ENCODE peak calls at places on chromosome X, in eight cellular contexts. P, A, I, K, M, G, F and S are unnamed samples.

GRCh38 chrX:72727846-72728245 is 13.7 kb upstream of the PHKA1 start:
- DNase-seq in P (no peak), A (no peak), I (no peak), K (no peak), M (no peak), G (no peak), F (no peak), S (no peak)

GRCh38 chrX:8845060-8845459 is 43.9 kb upstream of the FAM9A start:
- DNase-seq in P (no peak), A (no peak), I (no peak), K (peak), M (no peak), G (no peak), F (no peak), S (no peak)

GRCh38 chrX:16319929-16320328 is 152.6 kb downstream of the MAGEB17 start:
- DNase-seq in P (no peak), A (no peak), I (no peak), K (no peak), M (no peak), G (no peak), F (no peak), S (no peak)

GRCh38 chrX:68488657-68489056 is 10.2 kb upstream of the YIPF6 start:
- DNase-seq in P (no peak), A (no peak), I (no peak), K (no peak), M (no peak), G (no peak), F (no peak), S (no peak)

GRCh38 chrX:33908074-33908473 is 224.0 kb downstream of the FAM47A start:
- DNase-seq in P (no peak), A (no peak), I (no peak), K (peak), M (no peak), G (no peak), F (no peak), S (no peak)

GRCh38 chrX:68945603-68946228 is 116.9 kb downstream of the EFNB1 start:
- DNase-seq in P (no peak), A (no peak), I (no peak), K (peak), M (no peak), G (no peak), F (no peak), S (peak)

GRCh38 chrX:139566981-139567380 is 36.4 kb downstream of the F9 start:
- DNase-seq in P (no peak), A (no peak), I (no peak), K (no peak), M (no peak), G (no peak), F (no peak), S (no peak)

GRCh38 chrX:119887721-119888425 is 7.8 kb upstream of the AKAP14 start:
- DNase-seq in P (peak), A (peak), I (no peak), K (peak), M (peak), G (no peak), F (peak), S (peak)

GRCh38 chrX:129445436-129445835 is 77.9 kb downstream of the SMARCA1 start:
- DNase-seq in P (no peak), A (no peak), I (no peak), K (no peak), M (no peak), G (no peak), F (no peak), S (no peak)

GRCh38 chrX:97402333-97402732 is 518.6 kb downstream of the RPA4 start:
- DNase-seq in P (no peak), A (no peak), I (no peak), K (no peak), M (no peak), G (no peak), F (no peak), S (no peak)

GRCh38 chrX:21972721-21973120 is 32.2 kb downstream of the SMS start:
- DNase-seq in P (no peak), A (peak), I (no peak), K (no peak), M (no peak), G (peak), F (peak), S (no peak)